ENCODE peak calls at places on chromosomes 16 and 17, in seven cellular contexts. One of them, this sample, is unnamed.

GRCh38 chr17:75138519-75138918 is 7.0 kb upstream of the NT5C start:
- DNase-seq in T-helper 2 cell: no peak
- DNase-seq in A549: no peak
- DNase-seq in germinal center: no peak
- DNase-seq in SK-N-DZ: no peak
- DNase-seq in NCI-H2081 treated with DMSO at 0.1 percent for 48 hours: no peak
- DNase-seq in left ventricle myocardium inferior: no peak
- DNase-seq in this sample: no peak

GRCh38 chr17:28735242-28735722 is 6.7 kb downstream of the NEK8 start:
- DNase-seq in T-helper 2 cell: no peak
- DNase-seq in A549: peak; percentile 56
- DNase-seq in germinal center: no peak
- DNase-seq in SK-N-DZ: no peak
- DNase-seq in NCI-H2081 treated with DMSO at 0.1 percent for 48 hours: no peak
- DNase-seq in left ventricle myocardium inferior: no peak
- DNase-seq in this sample: no peak

GRCh38 chr17:47705536-47706481 is 11.8 kb downstream of the TBKBP1 start:
- DNase-seq in T-helper 2 cell: no peak
- DNase-seq in A549: no peak
- DNase-seq in germinal center: no peak
- DNase-seq in SK-N-DZ: no peak
- DNase-seq in NCI-H2081 treated with DMSO at 0.1 percent for 48 hours: no peak
- DNase-seq in left ventricle myocardium inferior: no peak
- DNase-seq in this sample: no peak

GRCh38 chr16:83574388-83574787 is 233.4 kb upstream of the HSBP1 start:
- DNase-seq in T-helper 2 cell: no peak
- DNase-seq in A549: no peak
- DNase-seq in germinal center: no peak
- DNase-seq in SK-N-DZ: no peak
- DNase-seq in NCI-H2081 treated with DMSO at 0.1 percent for 48 hours: no peak
- DNase-seq in left ventricle myocardium inferior: no peak
- DNase-seq in this sample: no peak

GRCh38 chr16:55499951-55500350 is 8.9 kb upstream of the LPCAT2 start:
- DNase-seq in T-helper 2 cell: no peak
- DNase-seq in A549: peak; percentile 40
- DNase-seq in germinal center: no peak
- DNase-seq in SK-N-DZ: peak; percentile 77
- DNase-seq in NCI-H2081 treated with DMSO at 0.1 percent for 48 hours: no peak
- DNase-seq in left ventricle myocardium inferior: no peak
- DNase-seq in this sample: peak; percentile 19

GRCh38 chr16:23317751-23318150 is 15.6 kb downstream of the SCNN1B start:
- DNase-seq in T-helper 2 cell: no peak
- DNase-seq in A549: no peak
- DNase-seq in germinal center: no peak
- DNase-seq in SK-N-DZ: no peak
- DNase-seq in NCI-H2081 treated with DMSO at 0.1 percent for 48 hours: no peak
- DNase-seq in left ventricle myocardium inferior: no peak
- DNase-seq in this sample: no peak

GRCh38 chr16:65120811-65121721 is 797 bp downstream of the CDH11 start:
- DNase-seq in T-helper 2 cell: no peak
- DNase-seq in A549: peak; percentile 12
- DNase-seq in germinal center: no peak
- DNase-seq in SK-N-DZ: peak; percentile 40
- DNase-seq in NCI-H2081 treated with DMSO at 0.1 percent for 48 hours: no peak
- DNase-seq in left ventricle myocardium inferior: peak; percentile 20
- DNase-seq in this sample: peak; percentile 14

GRCh38 chr17:57463103-57463885 is 207.0 kb downstream of the MSI2 start:
- DNase-seq in T-helper 2 cell: peak; percentile 81
- DNase-seq in A549: peak; percentile 61
- DNase-seq in germinal center: peak; percentile 42
- DNase-seq in SK-N-DZ: no peak
- DNase-seq in NCI-H2081 treated with DMSO at 0.1 percent for 48 hours: no peak
- DNase-seq in left ventricle myocardium inferior: no peak
- DNase-seq in this sample: no peak

GRCh38 chr17:50946223-50946890 is 80.2 kb upstream of the TOB1 start:
- DNase-seq in T-helper 2 cell: no peak
- DNase-seq in A549: no peak
- DNase-seq in germinal center: no peak
- DNase-seq in SK-N-DZ: no peak
- DNase-seq in NCI-H2081 treated with DMSO at 0.1 percent for 48 hours: no peak
- DNase-seq in left ventricle myocardium inferior: no peak
- DNase-seq in this sample: peak; percentile 22

GRCh38 chr17:50699410-50699809 is 8.3 kb downstream of the ANKRD40 start:
- DNase-seq in T-helper 2 cell: no peak
- DNase-seq in A549: peak; percentile 72
- DNase-seq in germinal center: no peak
- DNase-seq in SK-N-DZ: no peak
- DNase-seq in NCI-H2081 treated with DMSO at 0.1 percent for 48 hours: no peak
- DNase-seq in left ventricle myocardium inferior: no peak
- DNase-seq in this sample: peak; percentile 16